ENCODE peak calls at places on chromosomes 5 and 9, in six cellular contexts. F is HCT116, A is stomach, Q is transverse colon, L is prostate gland, N is upper lobe of left lung. T is an unnamed sample. For H3K36me3, the result is how much of the 10 kb centered on the place peaks cover.

GRCh38 chr5:58080573-58080972 is 379.3 kb downstream of the PLK2 start:
- DNase-seq in F (no peak), A (no peak), Q (no peak), L (no peak), N (no peak), T (no peak)

GRCh38 chr9:126532489-126532888 is 81.2 kb upstream of the LMX1B start:
- DNase-seq in F (no peak), A (no peak), Q (no peak), L (no peak), N (no peak), T (no peak)

GRCh38 chr5:124193371-124193789 is 553.1 kb downstream of the ZNF608 start:
- DNase-seq in F (peak), A (no peak), Q (no peak), L (no peak), N (no peak), T (no peak)

GRCh38 chr5:40717281-40717680 is 37.6 kb downstream of the PTGER4 start:
- DNase-seq in F (no peak), A (no peak), Q (no peak), L (no peak), N (no peak), T (no peak)

GRCh38 chr5:179270581-179271300 is 74.5 kb downstream of the ADAMTS2 start:
- DNase-seq in F (no peak), A (no peak), Q (peak), L (no peak), N (peak), T (peak)

GRCh38 chr5:98933446-98934072 is 4.8 kb upstream of the CHD1 start:
- DNase-seq in F (no peak), A (no peak), Q (no peak), L (no peak), N (no peak), T (no peak)

GRCh38 chr9:33103381-33104110 is 27.1 kb upstream of the SMU1 start:
- DNase-seq in F (no peak), A (no peak), Q (no peak), L (no peak), N (no peak), T (no peak)

GRCh38 chr5:93874080-93874479 is 132.7 kb upstream of the POU5F2 start:
- DNase-seq in F (no peak), A (no peak), Q (no peak), L (no peak), N (no peak), T (no peak)

GRCh38 chr9:76438841-76439588 is 20.0 kb upstream of the GCNT1 start:
- DNase-seq in F (no peak), A (no peak), Q (no peak), L (no peak), N (no peak), T (no peak)

GRCh38 chr9:4382722-4383317 is 83.0 kb upstream of the GLIS3 start:
- DNase-seq in F (peak), A (no peak), Q (no peak), L (no peak), N (no peak), T (no peak)

GRCh38 chr9:34572092-34572491 is 17.4 kb downstream of the CNTFR start:
- DNase-seq in F (no peak), A (no peak), Q (peak), L (no peak), N (no peak), T (no peak)

GRCh38 chr5:149127394-149127955 is 13.8 kb upstream of the ABLIM3 start:
- DNase-seq in F (no peak), A (no peak), Q (no peak), L (no peak), N (no peak), T (no peak)

GRCh38 chr5:73596705-73597328 is 29.2 kb upstream of the ARHGEF28 start:
- DNase-seq in F (peak), A (no peak), Q (peak), L (peak), N (no peak), T (no peak)

GRCh38 chr5:140168371-140168770 is 6.6 kb upstream of the CYSTM1 start:
- DNase-seq in F (no peak), A (no peak), Q (no peak), L (no peak), N (no peak), T (no peak)

GRCh38 chr5:140165921-140166270 is 9.1 kb upstream of the CYSTM1 start:
- DNase-seq in F (no peak), A (no peak), Q (no peak), L (no peak), N (no peak), T (no peak)

GRCh38 chr5:140166911-140167310 is 8.1 kb upstream of the CYSTM1 start:
- DNase-seq in F (no peak), A (no peak), Q (no peak), L (no peak), N (no peak), T (no peak)

GRCh38 chr5:140172473-140172872 is 2.5 kb upstream of the CYSTM1 start:
- DNase-seq in F (no peak), A (no peak), Q (no peak), L (no peak), N (no peak), T (no peak)

DNA sequence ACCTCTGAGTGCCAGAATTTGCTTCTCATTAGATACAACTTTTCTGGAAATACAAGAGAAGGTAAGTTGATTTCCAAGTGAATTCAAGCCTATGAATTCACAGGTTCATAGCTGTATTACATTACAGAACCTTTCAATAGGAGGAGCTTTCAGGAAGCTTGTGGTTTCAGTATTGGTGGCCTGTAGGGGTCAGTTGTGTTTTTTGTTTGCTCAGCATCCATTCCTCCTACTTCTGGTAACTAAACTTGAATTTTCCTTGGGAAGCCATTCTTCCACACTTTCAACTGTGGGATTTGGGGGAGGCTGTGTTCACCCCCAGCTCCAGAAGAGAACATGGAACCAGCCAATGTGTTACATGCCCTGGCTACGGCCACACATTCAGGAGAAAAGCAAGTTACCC is 5.6 kb upstream of the CYSTM1 start:
- DNase-seq in F (no peak), A (no peak), Q (no peak), L (no peak), N (no peak), T (no peak)
- TF ChIP-seq CTCF in F (peak), A (no peak), Q (no peak), L (no peak), N (no peak), T (no peak)

GRCh38 chr9:115141612-115142011 is 23.7 kb upstream of the TNC start:
- DNase-seq in F (no peak), A (no peak), Q (no peak), L (no peak), N (no peak), T (no peak)
- TF ChIP-seq POLR2AphosphoS5 in F (no peak), A (no peak), Q (no peak), L (no peak), N (no peak), T (no peak)

GRCh38 chr5:95543017-95543705 is 11.6 kb downstream of the SKIC3 start:
- DNase-seq in F (no peak), A (no peak), Q (no peak), L (peak), N (no peak), T (no peak)
- H3K36me3 ChIP-seq in F (under half), A (half or more), Q (under half), L (under half), N (under half), T (half or more)

DNA sequence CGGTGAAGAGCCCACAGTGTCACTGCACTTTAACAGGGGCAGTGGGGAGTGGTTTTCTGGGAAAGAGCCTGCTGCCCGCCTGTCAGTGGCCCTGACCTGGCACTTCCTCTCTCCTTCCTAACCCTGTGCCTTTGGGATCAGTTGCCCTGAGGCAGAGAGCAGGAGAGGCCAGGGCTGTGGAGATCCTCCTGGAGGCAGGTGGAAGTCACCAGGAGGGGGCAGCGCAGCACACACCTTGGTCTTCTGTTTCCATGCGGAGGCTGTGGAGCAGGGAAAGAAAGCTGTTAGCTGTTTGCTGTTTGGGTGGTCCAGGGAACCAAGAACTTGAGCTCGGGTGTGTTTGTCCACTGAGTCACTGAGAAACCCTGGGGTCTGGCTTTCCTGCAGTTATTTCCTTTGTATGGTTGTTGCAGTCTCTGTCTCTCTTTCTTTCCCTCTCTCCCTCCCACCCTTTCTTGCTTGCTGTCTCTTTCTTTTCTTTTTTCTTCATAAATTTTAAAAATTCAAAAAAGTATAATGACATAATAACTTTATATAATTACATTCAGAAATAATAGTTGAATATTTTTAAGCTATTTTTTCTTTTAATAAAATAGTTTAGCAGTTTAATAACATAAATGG is 28.1 kb downstream of the NTRK2 start:
- DNase-seq in F (peak), A (peak), Q (peak), L (peak), N (no peak), T (peak)
- TF ChIP-seq CTCF in F (peak), A (no peak), Q (peak), L (peak), N (peak), T (peak)

DNA sequence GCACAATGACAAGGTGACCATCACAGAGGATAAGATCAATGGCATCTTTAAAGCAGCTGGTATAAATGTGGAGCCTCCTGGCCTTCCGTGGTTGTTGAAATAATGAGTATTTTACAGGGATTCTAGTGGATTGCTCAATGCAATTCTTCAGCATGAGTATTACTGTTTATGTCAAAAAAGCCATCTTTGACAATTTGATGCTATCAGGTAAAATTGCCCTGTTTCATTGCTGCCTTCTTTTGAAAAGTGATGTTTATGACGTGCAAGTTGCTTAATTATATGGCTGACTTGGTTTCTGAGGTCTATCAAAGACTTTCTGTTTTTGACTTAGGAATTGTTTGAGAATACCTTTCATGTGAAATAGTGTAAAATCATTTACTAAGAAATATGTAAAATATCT is 237.2 kb downstream of the PARP8 start:
- DNase-seq in F (no peak), A (no peak), Q (no peak), L (no peak), N (no peak), T (no peak)
- TF ChIP-seq POLR2AphosphoS5 in F (no peak), A (no peak), Q (no peak), L (no peak), N (no peak), T (no peak)

DNA sequence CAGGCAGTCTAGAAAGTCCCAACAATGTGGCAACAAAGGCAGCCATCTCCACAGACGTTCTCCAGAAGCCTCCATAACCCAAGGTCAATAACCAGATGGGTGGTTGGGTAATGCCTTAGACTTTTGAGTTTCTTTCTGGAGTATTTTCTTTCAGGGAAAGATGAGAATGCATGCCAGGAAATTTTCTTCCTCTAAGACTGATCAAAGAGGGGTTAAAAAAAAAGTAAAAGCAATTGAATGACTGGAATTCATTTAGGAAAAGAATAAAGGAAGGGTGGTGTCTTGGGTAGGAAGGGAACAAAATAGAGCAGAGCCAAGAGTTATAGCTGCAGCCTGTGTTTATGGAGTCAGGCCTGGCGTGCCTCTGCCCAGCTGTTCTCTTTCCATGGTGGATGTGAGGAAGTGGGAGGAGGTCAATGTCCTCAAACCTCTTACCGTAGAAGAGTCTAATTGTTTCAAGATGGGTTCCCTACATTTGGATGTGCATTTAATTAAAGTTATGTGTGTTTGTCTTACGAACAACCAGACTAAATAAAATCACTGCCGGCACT is 76.6 kb upstream of the TTC23L start:
- DNase-seq in F (no peak), A (no peak), Q (no peak), L (no peak), N (no peak), T (no peak)
- H3K36me3 ChIP-seq in F (under half), A (under half), Q (under half), L (under half), N (under half), T (under half)

DNA sequence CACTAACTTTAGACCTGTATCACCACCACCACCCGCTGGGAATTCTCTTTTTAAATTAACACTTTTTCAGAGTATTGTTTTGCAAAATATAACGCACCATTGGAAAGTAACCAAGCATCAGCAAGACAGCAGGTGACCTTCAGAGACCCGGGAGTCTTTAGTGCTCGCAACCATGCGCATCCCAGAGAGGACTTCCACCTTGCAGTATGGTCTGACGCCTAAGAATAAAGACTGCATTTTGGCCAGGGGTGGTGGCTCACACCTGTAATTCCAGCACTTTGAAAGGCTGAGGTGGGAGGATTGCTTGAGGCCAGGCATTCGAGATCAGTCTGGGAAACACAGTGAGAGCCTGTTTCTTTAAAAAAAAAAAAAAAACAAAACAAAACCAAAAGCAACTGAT is 113.8 kb downstream of the MED27 start:
- DNase-seq in F (no peak), A (no peak), Q (no peak), L (no peak), N (no peak), T (no peak)
- TF ChIP-seq CTCF in F (no peak), A (no peak), Q (no peak), L (no peak), N (no peak), T (no peak)

GRCh38 chr5:141478321-141478945 is 2.7 kb downstream of the PCDHGC3 start:
- DNase-seq in F (no peak), A (peak), Q (peak), L (peak), N (peak), T (no peak)

GRCh38 chr5:141477169-141477568 is 1.4 kb downstream of the PCDHGC3 start:
- DNase-seq in F (no peak), A (no peak), Q (no peak), L (no peak), N (no peak), T (no peak)

GRCh38 chr5:141476132-141476909 is 555 bp downstream of the PCDHGC3 start:
- DNase-seq in F (no peak), A (peak), Q (peak), L (peak), N (peak), T (peak)

GRCh38 chr5:141477815-141478214 is 2.0 kb downstream of the PCDHGC3 start:
- DNase-seq in F (no peak), A (no peak), Q (no peak), L (no peak), N (no peak), T (no peak)

DNA sequence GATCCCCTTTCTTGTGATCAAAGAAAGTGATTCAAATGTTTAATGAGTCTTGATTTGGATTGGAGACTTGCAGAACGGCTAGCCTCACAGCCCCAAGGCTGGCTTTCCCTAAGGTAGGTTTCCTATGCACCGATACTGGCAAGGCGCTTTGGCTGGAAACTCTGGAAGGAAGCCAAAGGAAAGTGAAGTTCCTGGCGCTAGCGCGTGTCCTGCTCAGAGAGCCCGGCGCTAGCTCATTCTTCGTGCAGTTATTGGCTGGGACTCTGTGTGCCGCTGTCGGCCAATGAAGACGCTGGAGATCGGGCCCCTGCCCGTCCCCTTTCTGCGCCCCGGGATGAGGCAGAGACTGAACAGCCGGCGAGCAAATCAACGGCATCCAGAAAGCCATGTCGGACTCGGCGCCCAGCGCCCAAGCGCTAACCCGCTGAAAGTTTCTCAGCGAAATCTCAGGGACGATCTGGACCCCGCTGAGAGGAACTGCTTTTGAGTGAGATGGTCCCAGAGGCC is at the start of gene PCDHGC3:
- DNase-seq in F (no peak), A (peak), Q (peak), L (peak), N (peak), T (peak)
- TF ChIP-seq POLR2AphosphoS5 in F (no peak), A (peak), Q (peak), L (peak), N (peak), T (peak)